ENCODE peak calls at places on chromosomes 11 and 22, in ten cellular contexts. Z is A549, Y is body of pancreas, V is upper lobe of right lung, C is lower leg skin, G is suprapubic skin, T is PC-9, H is right cardiac atrium, X is NT2/D1, O is WERI-Rb-1. D is an unnamed sample.

GRCh38 chr11:121895919-121896318 is 220.1 kb downstream of the BLID start:
- DNase-seq in Z (no peak), Y (no peak), V (no peak), C (no peak), G (no peak), T (peak), H (no peak), X (no peak), O (no peak), D (no peak)

GRCh38 chr11:18019650-18020049 is 6.8 kb upstream of the SERGEF start:
- DNase-seq in Z (no peak), Y (no peak), V (no peak), C (no peak), G (no peak), T (no peak), H (no peak), X (no peak), O (no peak), D (no peak)

GRCh38 chr11:12066056-12066798 is 44.2 kb upstream of the MICAL2 start:
- DNase-seq in Z (peak), Y (peak), V (no peak), C (peak), G (peak), T (peak), H (no peak), X (no peak), O (no peak), D (peak)

GRCh38 chr22:42077486-42078125 is 1.9 kb upstream of the SMDT1 start:
- DNase-seq in Z (no peak), Y (no peak), V (no peak), C (peak), G (no peak), T (no peak), H (peak), X (no peak), O (no peak), D (no peak)

GRCh38 chr11:2215561-2216399 is 44.2 kb upstream of the TH start:
- DNase-seq in Z (peak), Y (no peak), V (peak), C (peak), G (peak), T (no peak), H (peak), X (no peak), O (peak), D (peak)

GRCh38 chr22:49540084-49540483 is 287.6 kb downstream of the BRD1 start:
- DNase-seq in Z (no peak), Y (no peak), V (peak), C (peak), G (peak), T (no peak), H (no peak), X (no peak), O (no peak), D (no peak)

GRCh38 chr11:67279589-67280340 is 9.3 kb upstream of the ANKRD13D start:
- DNase-seq in Z (no peak), Y (no peak), V (peak), C (no peak), G (peak), T (no peak), H (peak), X (no peak), O (no peak), D (no peak)

GRCh38 chr11:120032766-120033390 is 105.0 kb downstream of the TRIM29 start:
- DNase-seq in Z (no peak), Y (no peak), V (no peak), C (peak), G (no peak), T (no peak), H (no peak), X (no peak), O (peak), D (no peak)

GRCh38 chr11:100857236-100858005 is 170.3 kb downstream of the ARHGAP42 start:
- DNase-seq in Z (no peak), Y (no peak), V (no peak), C (no peak), G (no peak), T (no peak), H (no peak), X (no peak), O (no peak), D (no peak)

GRCh38 chr22:41842996-41843970 is 10.4 kb downstream of the SREBF2 start:
- DNase-seq in Z (no peak), Y (peak), V (no peak), C (no peak), G (no peak), T (peak), H (no peak), X (no peak), O (no peak), D (no peak)

GRCh38 chr11:111355101-111355500 is 24.0 kb downstream of the POU2AF1 start:
- DNase-seq in Z (no peak), Y (no peak), V (no peak), C (peak), G (no peak), T (no peak), H (no peak), X (no peak), O (no peak), D (no peak)

GRCh38 chr11:113372317-113372716 is 15.3 kb upstream of the ANKK1 start:
- DNase-seq in Z (no peak), Y (no peak), V (no peak), C (no peak), G (no peak), T (no peak), H (no peak), X (no peak), O (no peak), D (no peak)

GRCh38 chr11:9862981-9863380 is 199.1 kb downstream of the SWAP70 start:
- DNase-seq in Z (peak), Y (no peak), V (no peak), C (no peak), G (no peak), T (peak), H (no peak), X (no peak), O (no peak), D (no peak)

GRCh38 chr11:3015796-3016195 is 23.7 kb upstream of the NAP1L4 start:
- DNase-seq in Z (no peak), Y (no peak), V (no peak), C (no peak), G (no peak), T (no peak), H (no peak), X (no peak), O (no peak), D (no peak)

GRCh38 chr22:44601725-44602124 is 100.3 kb upstream of the PRR5 start:
- DNase-seq in Z (no peak), Y (no peak), V (no peak), C (no peak), G (no peak), T (no peak), H (no peak), X (no peak), O (no peak), D (no peak)

GRCh38 chr11:75421035-75421602 is 11.9 kb downstream of the KLHL35 start:
- DNase-seq in Z (no peak), Y (no peak), V (no peak), C (no peak), G (peak), T (no peak), H (no peak), X (no peak), O (peak), D (no peak)

GRCh38 chr11:106697058-106697457 is 321.2 kb downstream of the GUCY1A2 start:
- DNase-seq in Z (no peak), Y (no peak), V (no peak), C (no peak), G (no peak), T (peak), H (no peak), X (no peak), O (no peak), D (no peak)

GRCh38 chr11:958101-958500 is 32.4 kb downstream of the AP2A2 start:
- DNase-seq in Z (no peak), Y (no peak), V (no peak), C (no peak), G (no peak), T (no peak), H (no peak), X (no peak), O (no peak), D (no peak)

GRCh38 chr11:119085523-119085878 is 820 bp downstream of the HMBS start:
- DNase-seq in Z (no peak), Y (no peak), V (no peak), C (no peak), G (no peak), T (peak), H (no peak), X (no peak), O (no peak), D (no peak)

GRCh38 chr11:119134389-119134978 is 13.1 kb downstream of the HINFP start:
- DNase-seq in Z (peak), Y (peak), V (no peak), C (no peak), G (no peak), T (no peak), H (no peak), X (no peak), O (no peak), D (no peak)

GRCh38 chr11:76694664-76695063 is 24.1 kb upstream of the LRRC32 start:
- DNase-seq in Z (peak), Y (no peak), V (no peak), C (no peak), G (no peak), T (no peak), H (no peak), X (no peak), O (no peak), D (no peak)

GRCh38 chr11:113871331-113871730 is 4.0 kb downstream of the USP28 start:
- DNase-seq in Z (no peak), Y (no peak), V (no peak), C (no peak), G (no peak), T (no peak), H (no peak), X (no peak), O (no peak), D (no peak)

GRCh38 chr22:20083891-20084546 is 4.0 kb downstream of the DGCR8 start:
- DNase-seq in Z (no peak), Y (no peak), V (no peak), C (no peak), G (no peak), T (no peak), H (no peak), X (no peak), O (no peak), D (no peak)

GRCh38 chr22:45831394-45831793 is 145.6 kb downstream of the WNT7B start:
- DNase-seq in Z (peak), Y (no peak), V (no peak), C (no peak), G (no peak), T (no peak), H (no peak), X (no peak), O (no peak), D (no peak)

GRCh38 chr11:44596541-44597276 is 31.2 kb downstream of the CD82 start:
- DNase-seq in Z (no peak), Y (no peak), V (no peak), C (no peak), G (no peak), T (no peak), H (peak), X (no peak), O (peak), D (no peak)

GRCh38 chr11:30798547-30799236 is 212.5 kb upstream of the MPPED2 start:
- DNase-seq in Z (no peak), Y (no peak), V (no peak), C (no peak), G (no peak), T (no peak), H (no peak), X (no peak), O (no peak), D (no peak)

DNA sequence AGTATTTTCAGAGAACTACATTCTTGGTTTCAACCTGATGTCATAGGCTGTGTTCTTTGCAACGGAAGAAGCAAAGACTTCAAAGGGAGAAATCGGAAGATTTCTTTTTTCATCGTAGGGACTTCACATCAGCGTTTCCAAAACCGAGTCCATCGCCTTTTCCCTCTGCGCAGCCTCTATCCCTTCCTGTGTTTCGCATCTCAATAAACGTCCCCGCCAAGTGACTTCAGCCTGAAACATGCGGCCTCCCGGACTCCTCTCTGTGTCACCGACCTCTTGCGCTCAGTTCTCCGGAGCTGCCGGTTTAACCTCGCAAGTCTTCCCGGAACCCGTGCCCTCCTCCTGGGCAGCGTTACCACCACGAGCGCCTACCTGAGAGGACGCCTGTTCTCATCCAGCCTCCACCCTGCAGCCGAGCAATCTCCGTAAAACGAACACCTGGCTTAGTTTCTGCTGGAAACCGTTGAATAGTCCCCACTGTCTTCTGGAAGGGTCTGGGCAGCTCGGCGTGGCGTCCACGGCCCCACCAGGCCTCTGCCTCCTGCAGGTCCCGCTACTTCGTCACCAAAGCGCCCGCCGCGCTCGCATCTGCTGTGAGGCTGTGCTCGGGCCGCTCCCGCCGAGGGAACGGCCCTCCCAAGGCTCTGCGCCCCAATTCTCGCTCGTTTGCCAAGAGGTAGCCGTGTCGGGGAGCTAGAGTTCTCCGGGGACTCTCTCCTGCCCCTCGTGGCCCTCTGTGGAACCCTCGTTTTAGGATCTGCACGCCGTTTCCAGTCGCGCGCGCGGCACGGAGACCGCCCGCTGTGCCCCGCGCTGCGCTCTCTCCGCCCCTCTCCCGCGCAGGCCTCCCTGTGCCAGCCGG is at the start of gene GLB1L3:
- DNase-seq in Z (peak), Y (peak), V (peak), C (peak), G (no peak), T (no peak), H (peak), X (no peak), O (peak), D (peak)
- H3K4me3 ChIP-seq in Z (peak), Y (no peak), V (peak), C (peak), G (peak), T (no peak), H (peak), X (peak), O (peak), D (peak)

DNA sequence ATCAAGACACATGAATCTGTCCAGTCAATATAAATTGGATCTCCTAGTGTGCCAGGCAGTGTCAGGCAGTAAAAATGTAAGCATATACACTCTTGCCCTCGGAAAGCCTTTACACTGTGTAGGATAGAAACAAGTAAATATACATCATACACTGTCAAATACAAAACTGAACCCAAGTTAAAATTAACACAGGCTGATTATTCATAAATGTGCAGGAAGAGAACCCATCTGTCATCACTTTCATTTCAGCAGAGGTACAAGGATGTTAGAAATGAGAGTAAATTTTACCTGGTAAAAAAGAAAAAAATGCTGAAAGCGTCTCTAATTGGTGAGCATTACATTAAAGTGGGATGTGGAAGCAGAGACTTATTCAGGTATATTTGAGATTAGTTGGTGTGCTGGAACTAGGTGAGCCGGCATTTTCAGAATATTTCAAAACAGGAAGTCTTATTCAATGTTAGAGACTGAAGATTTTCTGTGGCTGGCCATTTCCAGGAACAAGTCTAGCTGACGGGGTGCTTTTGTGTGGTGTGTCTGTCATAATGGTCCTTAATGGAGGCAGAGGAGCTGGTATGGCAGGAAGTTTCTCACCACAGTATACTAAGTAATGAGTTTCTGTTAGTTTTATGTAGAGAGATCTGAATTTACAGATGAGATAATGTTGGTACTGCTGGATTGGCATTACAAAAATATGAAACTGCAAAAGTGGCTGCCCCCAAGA is 192.6 kb downstream of the CASP12 start:
- DNase-seq in Z (no peak), Y (peak), V (no peak), C (no peak), G (no peak), T (no peak), H (peak), X (no peak), O (no peak), D (no peak)
- H3K4me3 ChIP-seq in Z (no peak), Y (no peak), V (no peak), C (no peak), G (no peak), T (no peak), H (no peak), X (no peak), O (no peak), D (no peak)

GRCh38 chr22:25637032-25637431 is 72.6 kb downstream of the GRK3 start:
- DNase-seq in Z (no peak), Y (no peak), V (no peak), C (no peak), G (no peak), T (no peak), H (no peak), X (no peak), O (no peak), D (no peak)
- H3K4me3 ChIP-seq in Z (no peak), Y (no peak), V (no peak), C (no peak), G (no peak), T (no peak), H (no peak), X (no peak), O (no peak), D (no peak)

GRCh38 chr22:29914991-29915390 is 32.0 kb downstream of the MTMR3 start:
- DNase-seq in Z (no peak), Y (no peak), V (no peak), C (no peak), G (no peak), T (no peak), H (no peak), X (no peak), O (no peak), D (no peak)
- H3K4me3 ChIP-seq in Z (no peak), Y (no peak), V (no peak), C (no peak), G (no peak), T (no peak), H (no peak), X (no peak), O (no peak), D (no peak)

D was measured in Caco-2.